ENCODE peak calls at places on chromosomes 13 and 19, in six cellular contexts. One of them, this sample, is unnamed.

GRCh38 chr19:1780272-1780957 is 27.1 kb downstream of the ONECUT3 start:
- DNase-seq in AG09319: no peak
- DNase-seq in HFFc6: peak
- DNase-seq in thoracic aorta: no peak
- DNase-seq in AG10803: peak
- DNase-seq in upper lobe of right lung: no peak
- DNase-seq in this sample: no peak

GRCh38 chr13:27523345-27524073 is 73.1 kb upstream of the MTIF3 start:
- DNase-seq in AG09319: no peak
- DNase-seq in thoracic aorta: no peak
- DNase-seq in HFFc6: no peak
- DNase-seq in upper lobe of right lung: no peak
- DNase-seq in AG10803: peak
- DNase-seq in this sample: no peak

GRCh38 chr19:9939301-9939913 is 3.1 kb upstream of the OLFM2 start:
- DNase-seq in AG10803: peak
- DNase-seq in thoracic aorta: no peak
- DNase-seq in HFFc6: no peak
- DNase-seq in AG09319: no peak
- DNase-seq in upper lobe of right lung: no peak
- DNase-seq in this sample: no peak

GRCh38 chr13:19967619-19968018 is 9.1 kb downstream of the ZMYM2 start:
- DNase-seq in AG09319: no peak
- DNase-seq in HFFc6: no peak
- DNase-seq in upper lobe of right lung: no peak
- DNase-seq in AG10803: no peak
- DNase-seq in thoracic aorta: no peak
- DNase-seq in this sample: no peak

GRCh38 chr19:54928299-54928698 is 19.0 kb downstream of the NLRP7 start:
- DNase-seq in AG10803: no peak
- DNase-seq in thoracic aorta: no peak
- DNase-seq in AG09319: no peak
- DNase-seq in upper lobe of right lung: no peak
- DNase-seq in HFFc6: no peak
- DNase-seq in this sample: no peak

GRCh38 chr19:3358919-3359849 is 7.2 kb upstream of the NFIC start:
- DNase-seq in HFFc6: no peak
- DNase-seq in thoracic aorta: no peak
- DNase-seq in upper lobe of right lung: peak
- DNase-seq in AG09319: no peak
- DNase-seq in AG10803: peak
- DNase-seq in this sample: no peak

GRCh38 chr19:57559008-57559403 is 657 bp downstream of the ZNF550 start:
- DNase-seq in thoracic aorta: no peak
- DNase-seq in AG10803: peak
- DNase-seq in AG09319: no peak
- DNase-seq in HFFc6: no peak
- DNase-seq in upper lobe of right lung: no peak
- DNase-seq in this sample: no peak

GRCh38 chr13:113179374-113180230 is 21.2 kb downstream of the PROZ start:
- DNase-seq in upper lobe of right lung: no peak
- DNase-seq in AG09319: no peak
- DNase-seq in AG10803: no peak
- DNase-seq in HFFc6: peak
- DNase-seq in thoracic aorta: no peak
- DNase-seq in this sample: peak

GRCh38 chr19:38706792-38707511 is 37.3 kb downstream of the CAPN12 start:
- DNase-seq in thoracic aorta: no peak
- DNase-seq in AG10803: no peak
- DNase-seq in HFFc6: no peak
- DNase-seq in upper lobe of right lung: no peak
- DNase-seq in AG09319: no peak
- DNase-seq in this sample: no peak

GRCh38 chr19:16001481-16002312 is 52.9 kb downstream of the OR10H4 start:
- DNase-seq in upper lobe of right lung: no peak
- DNase-seq in AG09319: peak
- DNase-seq in HFFc6: peak
- DNase-seq in thoracic aorta: no peak
- DNase-seq in AG10803: peak
- DNase-seq in this sample: no peak

GRCh38 chr13:98384739-98385138 is 192.2 kb downstream of the STK24 start:
- DNase-seq in thoracic aorta: no peak
- DNase-seq in AG10803: peak
- DNase-seq in HFFc6: peak
- DNase-seq in upper lobe of right lung: no peak
- DNase-seq in AG09319: no peak
- DNase-seq in this sample: peak

GRCh38 chr13:20492036-20492435 is 33.6 kb downstream of the CRYL1 start:
- DNase-seq in HFFc6: no peak
- DNase-seq in AG09319: no peak
- DNase-seq in thoracic aorta: no peak
- DNase-seq in AG10803: no peak
- DNase-seq in upper lobe of right lung: no peak
- DNase-seq in this sample: no peak

GRCh38 chr13:20814224-20814910 is 40.6 kb upstream of the EEF1AKMT1 start:
- DNase-seq in HFFc6: peak
- DNase-seq in thoracic aorta: peak
- DNase-seq in AG09319: peak
- DNase-seq in AG10803: peak
- DNase-seq in upper lobe of right lung: peak
- DNase-seq in this sample: peak

GRCh38 chr13:22108283-22108897 is 437.5 kb downstream of the FGF9 start:
- DNase-seq in HFFc6: no peak
- DNase-seq in upper lobe of right lung: no peak
- DNase-seq in AG10803: peak
- DNase-seq in thoracic aorta: no peak
- DNase-seq in AG09319: no peak
- DNase-seq in this sample: peak

GRCh38 chr13:21674271-21675009 is 3.6 kb downstream of the FGF9 start:
- DNase-seq in AG10803: no peak
- DNase-seq in HFFc6: no peak
- DNase-seq in thoracic aorta: no peak
- DNase-seq in AG09319: no peak
- DNase-seq in upper lobe of right lung: peak
- DNase-seq in this sample: no peak

GRCh38 chr19:39936020-39936419 is 1.6 kb upstream of the FCGBP start:
- DNase-seq in thoracic aorta: no peak
- DNase-seq in AG09319: no peak
- DNase-seq in HFFc6: no peak
- DNase-seq in upper lobe of right lung: no peak
- DNase-seq in AG10803: no peak
- DNase-seq in this sample: no peak

GRCh38 chr19:39936622-39937021 is 2.2 kb upstream of the FCGBP start:
- DNase-seq in upper lobe of right lung: no peak
- DNase-seq in AG09319: no peak
- DNase-seq in AG10803: no peak
- DNase-seq in thoracic aorta: no peak
- DNase-seq in HFFc6: no peak
- DNase-seq in this sample: no peak

GRCh38 chr19:39937094-39937493 is 2.7 kb upstream of the FCGBP start:
- DNase-seq in HFFc6: no peak
- DNase-seq in upper lobe of right lung: no peak
- DNase-seq in thoracic aorta: no peak
- DNase-seq in AG09319: no peak
- DNase-seq in AG10803: no peak
- DNase-seq in this sample: no peak

GRCh38 chr19:39934584-39935233 is at the start of gene FCGBP:
- DNase-seq in thoracic aorta: no peak
- DNase-seq in AG10803: no peak
- DNase-seq in AG09319: no peak
- DNase-seq in HFFc6: no peak
- DNase-seq in upper lobe of right lung: no peak
- DNase-seq in this sample: no peak

GRCh38 chr19:39935262-39935661 is 828 bp upstream of the FCGBP start:
- DNase-seq in AG09319: no peak
- DNase-seq in HFFc6: no peak
- DNase-seq in upper lobe of right lung: no peak
- DNase-seq in AG10803: no peak
- DNase-seq in thoracic aorta: no peak
- DNase-seq in this sample: no peak
- TF ChIP-seq CTCF in AG09319: no peak
- TF ChIP-seq CTCF in HFFc6: no peak
- TF ChIP-seq CTCF in upper lobe of right lung: no peak
- TF ChIP-seq CTCF in AG10803: no peak
- TF ChIP-seq CTCF in thoracic aorta: no peak
- TF ChIP-seq CTCF in this sample: no peak

GRCh38 chr13:30112602-30113435 is 194.5 kb downstream of the KATNAL1 start:
- DNase-seq in thoracic aorta: no peak
- DNase-seq in AG10803: peak
- DNase-seq in upper lobe of right lung: peak
- DNase-seq in AG09319: peak
- DNase-seq in HFFc6: peak
- DNase-seq in this sample: peak
- TF ChIP-seq CTCF in thoracic aorta: peak
- TF ChIP-seq CTCF in AG10803: peak
- TF ChIP-seq CTCF in upper lobe of right lung: peak
- TF ChIP-seq CTCF in AG09319: no peak
- TF ChIP-seq CTCF in HFFc6: peak
- TF ChIP-seq CTCF in this sample: peak

GRCh38 chr19:5028229-5028886 is 59.4 kb downstream of the KDM4B start:
- DNase-seq in upper lobe of right lung: no peak
- DNase-seq in AG09319: no peak
- DNase-seq in AG10803: no peak
- DNase-seq in thoracic aorta: no peak
- DNase-seq in HFFc6: no peak
- DNase-seq in this sample: no peak

GRCh38 chr19:5030136-5030820 is 61.4 kb downstream of the KDM4B start:
- DNase-seq in HFFc6: no peak
- DNase-seq in upper lobe of right lung: no peak
- DNase-seq in thoracic aorta: no peak
- DNase-seq in AG09319: no peak
- DNase-seq in AG10803: no peak
- DNase-seq in this sample: no peak

GRCh38 chr19:5025027-5025426 is 56.1 kb downstream of the KDM4B start:
- DNase-seq in upper lobe of right lung: no peak
- DNase-seq in HFFc6: no peak
- DNase-seq in AG10803: no peak
- DNase-seq in thoracic aorta: no peak
- DNase-seq in AG09319: no peak
- DNase-seq in this sample: no peak

GRCh38 chr19:5024282-5024681 is 55.4 kb downstream of the KDM4B start:
- DNase-seq in AG10803: no peak
- DNase-seq in thoracic aorta: no peak
- DNase-seq in HFFc6: no peak
- DNase-seq in AG09319: no peak
- DNase-seq in upper lobe of right lung: no peak
- DNase-seq in this sample: no peak

GRCh38 chr19:5026706-5027273 is 57.9 kb downstream of the KDM4B start:
- DNase-seq in thoracic aorta: no peak
- DNase-seq in AG10803: no peak
- DNase-seq in HFFc6: no peak
- DNase-seq in upper lobe of right lung: no peak
- DNase-seq in AG09319: no peak
- DNase-seq in this sample: no peak
- TF ChIP-seq CTCF in thoracic aorta: no peak
- TF ChIP-seq CTCF in AG10803: peak
- TF ChIP-seq CTCF in HFFc6: peak
- TF ChIP-seq CTCF in upper lobe of right lung: no peak
- TF ChIP-seq CTCF in AG09319: peak
- TF ChIP-seq CTCF in this sample: peak

GRCh38 chr19:52099497-52100138 is 4.1 kb upstream of the ZNF841 start:
- DNase-seq in upper lobe of right lung: no peak
- DNase-seq in thoracic aorta: no peak
- DNase-seq in AG10803: no peak
- DNase-seq in AG09319: no peak
- DNase-seq in HFFc6: no peak
- DNase-seq in this sample: no peak

GRCh38 chr19:52094526-52094925 is 1.0 kb downstream of the ZNF841 start:
- DNase-seq in AG09319: no peak
- DNase-seq in HFFc6: no peak
- DNase-seq in AG10803: no peak
- DNase-seq in upper lobe of right lung: no peak
- DNase-seq in thoracic aorta: no peak
- DNase-seq in this sample: no peak

GRCh38 chr19:52095172-52096014 is at the start of gene ZNF841:
- DNase-seq in HFFc6: peak
- DNase-seq in AG10803: peak
- DNase-seq in upper lobe of right lung: peak
- DNase-seq in AG09319: peak
- DNase-seq in thoracic aorta: peak
- DNase-seq in this sample: peak
- TF ChIP-seq CTCF in HFFc6: peak
- TF ChIP-seq CTCF in AG10803: no peak
- TF ChIP-seq CTCF in upper lobe of right lung: no peak
- TF ChIP-seq CTCF in AG09319: no peak
- TF ChIP-seq CTCF in thoracic aorta: no peak
- TF ChIP-seq CTCF in this sample: no peak

GRCh38 chr19:18091217-18091608 is 4.5 kb upstream of the IL12RB1 start:
- DNase-seq in HFFc6: no peak
- DNase-seq in AG10803: no peak
- DNase-seq in thoracic aorta: no peak
- DNase-seq in AG09319: no peak
- DNase-seq in upper lobe of right lung: peak
- DNase-seq in this sample: no peak
- TF ChIP-seq CTCF in HFFc6: no peak
- TF ChIP-seq CTCF in AG10803: no peak
- TF ChIP-seq CTCF in thoracic aorta: no peak
- TF ChIP-seq CTCF in AG09319: no peak
- TF ChIP-seq CTCF in upper lobe of right lung: no peak
- TF ChIP-seq CTCF in this sample: no peak

DNA sequence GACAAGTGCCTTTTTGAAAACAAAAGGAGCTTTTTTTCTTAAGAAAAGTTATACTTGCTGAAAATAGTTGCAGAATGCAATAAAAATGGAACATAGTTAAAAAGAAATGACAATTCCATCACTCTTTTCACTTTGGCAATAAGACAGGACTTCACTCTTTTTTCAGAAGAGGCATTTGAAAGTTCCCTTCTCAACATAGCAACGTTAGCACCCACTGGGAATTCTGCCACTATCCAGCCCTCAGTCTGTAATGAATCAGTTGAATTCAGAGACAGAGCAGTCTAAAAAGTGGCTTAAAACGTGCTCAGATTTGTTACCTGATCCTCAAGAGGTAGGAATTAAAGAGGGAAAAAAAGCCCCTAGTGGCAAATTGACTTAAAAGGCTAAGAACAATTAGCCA is 10.2 kb downstream of the RGCC start:
- DNase-seq in HFFc6: no peak
- DNase-seq in AG10803: no peak
- DNase-seq in upper lobe of right lung: no peak
- DNase-seq in thoracic aorta: no peak
- DNase-seq in AG09319: no peak
- DNase-seq in this sample: no peak
- TF ChIP-seq CTCF in HFFc6: no peak
- TF ChIP-seq CTCF in AG10803: no peak
- TF ChIP-seq CTCF in upper lobe of right lung: no peak
- TF ChIP-seq CTCF in thoracic aorta: no peak
- TF ChIP-seq CTCF in AG09319: no peak
- TF ChIP-seq CTCF in this sample: no peak